ENCODE peak calls at places on chromosomes 3 and 15, in ten cellular contexts. One of them, this sample, is unnamed.

GRCh38 chr3:172277151-172277652 is 171.1 kb downstream of the GHSR start:
- DNase-seq in anterior cingulate cortex: no peak
- DNase-seq in GDM1: no peak
- DNase-seq in NCI-H2081: no peak
- DNase-seq in PC-3: no peak
- DNase-seq in stimulated activated CD4-positive, alpha-beta T cell treated with anti-CD3 and anti-CD28 coated beads, Interleukin-2, amount 100 ng/mL, for 4 hours: no peak
- DNase-seq in progenitor cell of endocrine pancreas: no peak
- DNase-seq in stromal cell of bone marrow: no peak
- DNase-seq in AG10803: no peak
- DNase-seq in breast epithelium: no peak
- DNase-seq in this sample: no peak

GRCh38 chr3:126634803-126635202 is 20.1 kb downstream of the TXNRD3 start:
- DNase-seq in anterior cingulate cortex: no peak
- DNase-seq in GDM1: no peak
- DNase-seq in NCI-H2081: no peak
- DNase-seq in PC-3: no peak
- DNase-seq in stimulated activated CD4-positive, alpha-beta T cell treated with anti-CD3 and anti-CD28 coated beads, Interleukin-2, amount 100 ng/mL, for 4 hours: no peak
- DNase-seq in progenitor cell of endocrine pancreas: no peak
- DNase-seq in stromal cell of bone marrow: no peak
- DNase-seq in AG10803: no peak
- DNase-seq in breast epithelium: no peak
- DNase-seq in this sample: no peak

GRCh38 chr3:41265011-41265545 is 65.8 kb downstream of the CTNNB1 start:
- DNase-seq in anterior cingulate cortex: no peak
- DNase-seq in GDM1: no peak
- DNase-seq in NCI-H2081: no peak
- DNase-seq in PC-3: peak; percentile 47
- DNase-seq in stimulated activated CD4-positive, alpha-beta T cell treated with anti-CD3 and anti-CD28 coated beads, Interleukin-2, amount 100 ng/mL, for 4 hours: no peak
- DNase-seq in progenitor cell of endocrine pancreas: no peak
- DNase-seq in stromal cell of bone marrow: no peak
- DNase-seq in AG10803: peak; percentile 33
- DNase-seq in breast epithelium: no peak
- DNase-seq in this sample: no peak

GRCh38 chr15:69388259-69388658 is 25.9 kb upstream of the KIF23 start:
- DNase-seq in anterior cingulate cortex: no peak
- DNase-seq in GDM1: no peak
- DNase-seq in NCI-H2081: no peak
- DNase-seq in PC-3: peak; percentile 92
- DNase-seq in stimulated activated CD4-positive, alpha-beta T cell treated with anti-CD3 and anti-CD28 coated beads, Interleukin-2, amount 100 ng/mL, for 4 hours: no peak
- DNase-seq in progenitor cell of endocrine pancreas: no peak
- DNase-seq in stromal cell of bone marrow: no peak
- DNase-seq in AG10803: peak; percentile 27
- DNase-seq in breast epithelium: no peak
- DNase-seq in this sample: no peak

GRCh38 chr3:73511555-73511954 is 113.2 kb downstream of the PDZRN3 start:
- DNase-seq in anterior cingulate cortex: no peak
- DNase-seq in GDM1: no peak
- DNase-seq in NCI-H2081: no peak
- DNase-seq in PC-3: no peak
- DNase-seq in stimulated activated CD4-positive, alpha-beta T cell treated with anti-CD3 and anti-CD28 coated beads, Interleukin-2, amount 100 ng/mL, for 4 hours: no peak
- DNase-seq in progenitor cell of endocrine pancreas: no peak
- DNase-seq in stromal cell of bone marrow: no peak
- DNase-seq in AG10803: no peak
- DNase-seq in breast epithelium: no peak
- DNase-seq in this sample: peak; percentile 19

GRCh38 chr3:106261915-106262683 is 393.3 kb upstream of the CBLB start:
- DNase-seq in anterior cingulate cortex: no peak
- DNase-seq in GDM1: no peak
- DNase-seq in NCI-H2081: no peak
- DNase-seq in PC-3: no peak
- DNase-seq in stimulated activated CD4-positive, alpha-beta T cell treated with anti-CD3 and anti-CD28 coated beads, Interleukin-2, amount 100 ng/mL, for 4 hours: no peak
- DNase-seq in progenitor cell of endocrine pancreas: no peak
- DNase-seq in stromal cell of bone marrow: peak; percentile 24
- DNase-seq in AG10803: peak; percentile 96
- DNase-seq in breast epithelium: no peak
- DNase-seq in this sample: no peak

GRCh38 chr15:77066961-77067690 is 3.8 kb downstream of the TSPAN3 start:
- DNase-seq in anterior cingulate cortex: no peak
- DNase-seq in GDM1: no peak
- DNase-seq in NCI-H2081: no peak
- DNase-seq in PC-3: peak; percentile 91
- DNase-seq in stimulated activated CD4-positive, alpha-beta T cell treated with anti-CD3 and anti-CD28 coated beads, Interleukin-2, amount 100 ng/mL, for 4 hours: no peak
- DNase-seq in progenitor cell of endocrine pancreas: no peak
- DNase-seq in stromal cell of bone marrow: no peak
- DNase-seq in AG10803: no peak
- DNase-seq in breast epithelium: no peak
- DNase-seq in this sample: no peak

GRCh38 chr3:46565607-46566039 is 479 bp downstream of the LRRC2 start:
- DNase-seq in anterior cingulate cortex: no peak
- DNase-seq in GDM1: no peak
- DNase-seq in NCI-H2081: no peak
- DNase-seq in PC-3: no peak
- DNase-seq in stimulated activated CD4-positive, alpha-beta T cell treated with anti-CD3 and anti-CD28 coated beads, Interleukin-2, amount 100 ng/mL, for 4 hours: no peak
- DNase-seq in progenitor cell of endocrine pancreas: no peak
- DNase-seq in stromal cell of bone marrow: no peak
- DNase-seq in AG10803: no peak
- DNase-seq in breast epithelium: no peak
- DNase-seq in this sample: no peak

GRCh38 chr15:84955089-84955848 is 26.4 kb upstream of the PDE8A start:
- DNase-seq in anterior cingulate cortex: peak; percentile 19
- DNase-seq in GDM1: peak; percentile 12
- DNase-seq in NCI-H2081: no peak
- DNase-seq in PC-3: peak; percentile 76
- DNase-seq in stimulated activated CD4-positive, alpha-beta T cell treated with anti-CD3 and anti-CD28 coated beads, Interleukin-2, amount 100 ng/mL, for 4 hours: peak; percentile 22
- DNase-seq in progenitor cell of endocrine pancreas: peak; percentile 32
- DNase-seq in stromal cell of bone marrow: peak; percentile 70
- DNase-seq in AG10803: peak; percentile 69
- DNase-seq in breast epithelium: peak; percentile 50
- DNase-seq in this sample: peak; percentile 79

GRCh38 chr3:149352556-149352955 is 19.1 kb upstream of the TM4SF18 start:
- DNase-seq in anterior cingulate cortex: no peak
- DNase-seq in GDM1: peak; percentile 52
- DNase-seq in NCI-H2081: peak; percentile 92
- DNase-seq in PC-3: peak; percentile 84
- DNase-seq in stimulated activated CD4-positive, alpha-beta T cell treated with anti-CD3 and anti-CD28 coated beads, Interleukin-2, amount 100 ng/mL, for 4 hours: no peak
- DNase-seq in progenitor cell of endocrine pancreas: peak; percentile 13
- DNase-seq in stromal cell of bone marrow: no peak
- DNase-seq in AG10803: peak; percentile 53
- DNase-seq in breast epithelium: peak; percentile 41
- DNase-seq in this sample: no peak

GRCh38 chr3:48276856-48277641 is 36.1 kb downstream of the ZNF589 start:
- DNase-seq in anterior cingulate cortex: no peak
- DNase-seq in GDM1: no peak
- DNase-seq in NCI-H2081: no peak
- DNase-seq in PC-3: no peak
- DNase-seq in stimulated activated CD4-positive, alpha-beta T cell treated with anti-CD3 and anti-CD28 coated beads, Interleukin-2, amount 100 ng/mL, for 4 hours: no peak
- DNase-seq in progenitor cell of endocrine pancreas: no peak
- DNase-seq in stromal cell of bone marrow: no peak
- DNase-seq in AG10803: no peak
- DNase-seq in breast epithelium: no peak
- DNase-seq in this sample: no peak

GRCh38 chr3:16740531-16740930 is 135.3 kb upstream of the DAZL start:
- DNase-seq in anterior cingulate cortex: no peak
- DNase-seq in GDM1: no peak
- DNase-seq in NCI-H2081: no peak
- DNase-seq in PC-3: no peak
- DNase-seq in stimulated activated CD4-positive, alpha-beta T cell treated with anti-CD3 and anti-CD28 coated beads, Interleukin-2, amount 100 ng/mL, for 4 hours: no peak
- DNase-seq in progenitor cell of endocrine pancreas: no peak
- DNase-seq in stromal cell of bone marrow: no peak
- DNase-seq in AG10803: peak; percentile 48
- DNase-seq in breast epithelium: no peak
- DNase-seq in this sample: no peak

GRCh38 chr15:101489633-101490407 is at the start of gene PCSK6:
- DNase-seq in anterior cingulate cortex: no peak
- DNase-seq in GDM1: no peak
- DNase-seq in NCI-H2081: peak; percentile 31
- DNase-seq in PC-3: no peak
- DNase-seq in stimulated activated CD4-positive, alpha-beta T cell treated with anti-CD3 and anti-CD28 coated beads, Interleukin-2, amount 100 ng/mL, for 4 hours: no peak
- DNase-seq in progenitor cell of endocrine pancreas: no peak
- DNase-seq in stromal cell of bone marrow: no peak
- DNase-seq in AG10803: no peak
- DNase-seq in breast epithelium: no peak
- DNase-seq in this sample: no peak

GRCh38 chr3:113947372-113948014 is at the start of gene ZDHHC23:
- DNase-seq in anterior cingulate cortex: peak; percentile 14
- DNase-seq in GDM1: peak; percentile 68
- DNase-seq in NCI-H2081: peak; percentile 78
- DNase-seq in PC-3: peak; percentile 80
- DNase-seq in stimulated activated CD4-positive, alpha-beta T cell treated with anti-CD3 and anti-CD28 coated beads, Interleukin-2, amount 100 ng/mL, for 4 hours: peak; percentile 44
- DNase-seq in progenitor cell of endocrine pancreas: peak; percentile 75
- DNase-seq in stromal cell of bone marrow: peak; percentile 18
- DNase-seq in AG10803: peak; percentile 44
- DNase-seq in breast epithelium: peak; percentile 30
- DNase-seq in this sample: peak; percentile 38

GRCh38 chr3:129166579-129167332 is 5.9 kb upstream of the ISY1 start:
- DNase-seq in anterior cingulate cortex: no peak
- DNase-seq in GDM1: no peak
- DNase-seq in NCI-H2081: no peak
- DNase-seq in PC-3: no peak
- DNase-seq in stimulated activated CD4-positive, alpha-beta T cell treated with anti-CD3 and anti-CD28 coated beads, Interleukin-2, amount 100 ng/mL, for 4 hours: no peak
- DNase-seq in progenitor cell of endocrine pancreas: no peak
- DNase-seq in stromal cell of bone marrow: no peak
- DNase-seq in AG10803: no peak
- DNase-seq in breast epithelium: no peak
- DNase-seq in this sample: no peak

This sample was measured in putamen.